ENCODE peak calls at places on chromosome 4, in four cellular contexts. S is GM12878, R is HepG2, J is K562. L is an unnamed sample.

GRCh38 chr4:61556277-61556676 is 356.2 kb downstream of the ADGRL3 start:
- DNase-seq in S (no peak), R (peak), J (no peak), L (no peak)

GRCh38 chr4:26183017-26183416 is 137.8 kb upstream of the RBPJ start:
- DNase-seq in S (no peak), R (no peak), J (no peak), L (no peak)

GRCh38 chr4:11529625-11530201 is 101.0 kb upstream of the HS3ST1 start:
- DNase-seq in S (no peak), R (no peak), J (no peak), L (no peak)

GRCh38 chr4:71830-72229 is 18.7 kb downstream of the ZNF595 start:
- DNase-seq in S (no peak), R (no peak), J (no peak), L (no peak)

GRCh38 chr4:89056953-89057398 is at the start of gene FAM13A:
- DNase-seq in S (peak), R (peak), J (peak), L (peak)

GRCh38 chr4:183657564-183657963 is 1.4 kb downstream of the RWDD4 start:
- DNase-seq in S (no peak), R (no peak), J (no peak), L (no peak)

GRCh38 chr4:188603646-188604045 is 464.4 kb downstream of the TRIML1 start:
- DNase-seq in S (no peak), R (no peak), J (no peak), L (no peak)

GRCh38 chr4:85833311-85833710 is 358.4 kb downstream of the ARHGAP24 start:
- DNase-seq in S (no peak), R (no peak), J (no peak), L (no peak)

GRCh38 chr4:161208564-161208963 is 955.2 kb downstream of the FSTL5 start:
- DNase-seq in S (no peak), R (no peak), J (no peak), L (no peak)

GRCh38 chr4:31458813-31459212 is 738.6 kb downstream of the PCDH7 start:
- DNase-seq in S (no peak), R (no peak), J (no peak), L (no peak)

GRCh38 chr4:86818211-86818610 is 31.0 kb downstream of the SLC10A6 start:
- DNase-seq in S (no peak), R (no peak), J (no peak), L (no peak)

GRCh38 chr4:84481077-84481878 is 17.8 kb downstream of the NKX6-1 start:
- DNase-seq in S (no peak), R (no peak), J (no peak), L (no peak)

GRCh38 chr4:151260526-151260925 is 16.4 kb upstream of the PRSS48 start:
- DNase-seq in S (no peak), R (no peak), J (no peak), L (no peak)

GRCh38 chr4:51932684-51933083 is 87.5 kb downstream of the LRRC66 start:
- DNase-seq in S (no peak), R (no peak), J (no peak), L (no peak)

GRCh38 chr4:124590480-124590879 is 122.1 kb downstream of the ANKRD50 start:
- DNase-seq in S (no peak), R (no peak), J (no peak), L (no peak)

GRCh38 chr4:98055800-98056501 is 87.3 kb downstream of the STPG2 start:
- DNase-seq in S (no peak), R (no peak), J (no peak), L (no peak)

GRCh38 chr4:105257817-105258495 is 111.3 kb downstream of the TET2 start:
- DNase-seq in S (no peak), R (no peak), J (no peak), L (no peak)

GRCh38 chr4:28267166-28267565 is 1406.5 kb downstream of the STIM2 start:
- DNase-seq in S (no peak), R (no peak), J (no peak), L (no peak)

DNA sequence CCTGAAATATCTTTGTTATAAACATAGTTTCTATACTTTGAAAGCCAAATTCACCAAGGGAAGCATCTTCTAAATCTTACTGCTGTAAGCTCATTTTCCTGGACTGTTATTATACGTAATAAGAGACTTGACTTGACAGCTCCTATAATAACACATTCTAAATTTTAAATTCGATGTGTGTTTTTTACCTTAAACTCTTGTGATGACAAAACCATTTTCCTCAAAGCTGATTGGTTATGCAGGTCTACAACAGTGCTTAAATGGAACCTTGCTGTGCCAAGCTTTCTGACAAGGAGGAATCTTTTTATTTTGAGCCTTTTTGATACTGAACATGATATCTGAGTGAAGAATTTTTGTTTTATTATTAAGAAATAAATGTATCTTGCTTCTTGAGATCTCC is at the start of gene ENAM:
- DNase-seq in S (no peak), R (no peak), J (no peak), L (no peak)
- H2AFZ ChIP-seq in S (no peak), R (no peak), J (peak), L (peak)

GRCh38 chr4:18012115-18012806 is 9.3 kb downstream of the LCORL start:
- DNase-seq in S (no peak), R (no peak), J (peak), L (no peak)
- TF ChIP-seq ZNF274 in S (no peak), R (no peak), J (no peak), L (no peak)

GRCh38 chr4:3247399-3248177 is 1.4 kb upstream of the MSANTD1 start:
- DNase-seq in S (no peak), R (no peak), J (no peak), L (no peak)

GRCh38 chr4:3248178-3248480 is 830 bp upstream of the MSANTD1 start:
- DNase-seq in S (no peak), R (no peak), J (no peak), L (no peak)

GRCh38 chr4:3244747-3245146 is 4.2 kb upstream of the MSANTD1 start:
- DNase-seq in S (no peak), R (no peak), J (no peak), L (no peak)

GRCh38 chr4:3245676-3246075 is 3.3 kb upstream of the MSANTD1 start:
- DNase-seq in S (no peak), R (no peak), J (no peak), L (no peak)

DNA sequence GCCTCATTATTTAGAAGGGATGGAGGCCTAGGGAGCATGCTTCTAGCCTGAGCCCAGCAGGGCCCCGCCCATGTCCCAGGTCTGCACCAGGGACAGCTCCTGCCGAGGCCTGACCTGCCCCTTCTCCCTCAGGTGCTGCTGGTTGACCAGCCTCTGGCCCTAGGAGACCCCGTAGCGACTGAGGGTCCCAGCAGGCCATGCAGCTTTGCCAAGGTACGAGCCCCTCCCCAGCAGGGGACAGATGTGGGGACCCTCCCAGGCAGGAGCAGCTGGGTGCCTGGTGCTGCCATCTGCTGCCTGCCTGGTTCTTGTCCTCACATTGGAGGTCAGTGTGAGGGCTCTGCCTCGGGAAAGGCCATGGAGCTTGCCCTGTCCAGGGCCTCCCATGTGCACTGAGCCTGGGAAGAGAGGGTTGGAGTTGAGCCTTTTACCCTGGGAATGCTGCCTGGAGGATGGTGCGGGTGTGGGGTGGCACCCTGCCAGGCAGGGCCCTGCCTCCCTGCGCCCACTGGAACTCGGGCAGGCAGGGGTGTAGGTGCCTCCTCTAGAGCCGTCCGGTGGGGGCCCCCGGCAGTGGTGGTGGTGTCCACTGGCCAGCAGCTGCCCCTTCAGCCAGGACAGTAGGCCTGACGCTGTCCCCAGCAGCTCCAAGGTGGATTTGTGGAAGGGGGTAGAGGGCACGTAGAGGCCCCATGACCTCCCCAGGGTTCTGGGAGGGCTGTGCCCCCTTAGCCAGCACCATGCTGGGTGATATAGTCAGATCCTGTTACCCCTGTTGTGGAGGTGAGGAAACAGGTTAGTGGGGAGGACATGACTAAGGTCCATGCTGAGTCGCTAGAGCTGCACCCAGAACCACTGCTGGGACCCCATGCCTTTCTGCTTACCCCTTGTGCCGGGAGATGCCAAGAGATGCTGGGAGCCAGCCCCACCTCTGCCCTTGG is 2.2 kb upstream of the MSANTD1 start:
- DNase-seq in S (no peak), R (no peak), J (no peak), L (no peak)
- TF ChIP-seq REST in S (no peak), R (no peak), J (no peak), L (no peak)

DNA sequence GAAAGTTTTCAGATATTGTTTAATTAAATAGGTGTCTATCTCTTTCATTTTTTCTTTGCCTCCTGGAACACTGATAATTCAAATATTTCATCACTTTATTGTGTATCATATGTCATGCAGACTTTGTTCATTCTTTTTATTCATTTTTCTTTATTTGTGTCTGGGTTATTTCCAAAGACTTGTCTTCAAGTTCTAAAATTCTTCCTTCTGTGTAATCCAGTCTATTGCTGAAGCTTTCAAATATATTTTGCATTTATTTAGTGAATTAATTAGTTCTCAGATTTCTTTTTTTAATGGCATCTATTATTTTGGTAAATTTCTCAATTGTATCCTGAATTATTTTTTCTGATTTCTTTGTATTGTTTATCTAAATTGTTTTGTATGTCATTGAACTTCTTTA is 70.1 kb downstream of the ZNF330 start:
- DNase-seq in S (no peak), R (no peak), J (no peak), L (no peak)
- H2AFZ ChIP-seq in S (no peak), R (no peak), J (no peak), L (no peak)

DNA sequence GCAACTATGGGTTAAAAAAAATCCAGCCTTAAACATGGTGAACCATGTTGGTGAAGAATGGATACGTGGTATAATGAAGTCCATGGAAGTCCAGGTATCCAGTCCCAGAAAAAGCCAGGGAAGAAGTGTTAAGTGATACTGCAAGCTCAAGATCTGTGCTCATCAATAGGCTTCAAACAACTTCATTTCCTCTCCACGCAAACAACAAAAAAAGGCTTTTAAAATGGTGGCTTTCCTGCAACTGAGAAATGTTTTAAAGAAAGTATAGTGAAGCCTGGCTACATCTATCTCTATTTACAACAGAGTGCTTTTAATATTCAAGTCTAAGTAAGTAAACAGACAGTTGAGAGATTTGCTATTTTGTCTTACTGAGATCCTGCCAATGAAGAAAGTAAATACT is 1.6 kb downstream of the TAPT1 start:
- DNase-seq in S (no peak), R (no peak), J (no peak), L (no peak)
- TF ChIP-seq ZNF274 in S (no peak), R (no peak), J (no peak), L (no peak)

DNA sequence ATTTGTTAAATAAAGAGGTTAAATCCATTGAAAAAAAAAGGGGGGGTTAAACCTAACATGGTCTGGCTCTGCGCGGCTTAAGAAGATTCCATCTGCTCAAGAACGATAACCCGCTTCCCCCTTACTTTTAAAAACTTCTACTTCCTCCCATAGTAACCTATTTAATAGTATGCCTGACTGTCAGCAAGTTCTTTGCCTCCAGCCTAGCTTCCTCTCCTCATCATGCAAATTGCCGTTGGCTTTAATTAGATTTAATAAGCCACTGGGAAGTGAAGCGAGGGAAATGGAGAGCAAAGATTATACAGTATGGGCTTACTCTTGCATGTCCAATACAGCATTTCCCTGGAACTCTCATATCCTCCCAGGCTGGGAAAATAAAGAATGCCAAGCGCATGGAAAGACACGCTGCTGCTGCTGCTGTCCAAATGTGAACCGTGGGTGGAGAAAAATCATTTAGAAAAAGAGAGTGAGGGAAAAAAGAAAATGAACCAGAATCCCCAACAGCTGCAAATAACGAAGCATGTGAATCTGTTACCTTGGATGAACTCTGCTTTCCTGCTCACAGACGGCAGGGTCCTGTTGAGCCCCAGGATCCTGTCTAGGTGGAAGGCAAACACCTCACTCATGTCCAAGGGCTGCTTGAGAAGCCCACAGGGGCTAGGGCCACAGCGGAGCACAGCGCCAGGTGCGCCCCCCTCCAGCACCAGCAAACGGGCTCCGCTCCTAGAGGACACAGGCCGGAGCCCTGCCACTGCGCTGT is 2.7 kb downstream of the GASK1B start:
- DNase-seq in S (no peak), R (peak), J (no peak), L (no peak)
- TF ChIP-seq REST in S (no peak), R (no peak), J (no peak), L (no peak)

GRCh38 chr4:184815046-184815877 is 10.5 kb downstream of the ACSL1 start:
- DNase-seq in S (peak), R (peak), J (peak), L (peak)
- H2AFZ ChIP-seq in S (no peak), R (no peak), J (peak), L (peak)

GRCh38 chr4:53841711-53842110 is 222.7 kb downstream of the CHIC2 start:
- DNase-seq in S (no peak), R (no peak), J (no peak), L (no peak)

GRCh38 chr4:53844133-53844532 is 220.3 kb downstream of the CHIC2 start:
- DNase-seq in S (no peak), R (no peak), J (no peak), L (no peak)

DNA sequence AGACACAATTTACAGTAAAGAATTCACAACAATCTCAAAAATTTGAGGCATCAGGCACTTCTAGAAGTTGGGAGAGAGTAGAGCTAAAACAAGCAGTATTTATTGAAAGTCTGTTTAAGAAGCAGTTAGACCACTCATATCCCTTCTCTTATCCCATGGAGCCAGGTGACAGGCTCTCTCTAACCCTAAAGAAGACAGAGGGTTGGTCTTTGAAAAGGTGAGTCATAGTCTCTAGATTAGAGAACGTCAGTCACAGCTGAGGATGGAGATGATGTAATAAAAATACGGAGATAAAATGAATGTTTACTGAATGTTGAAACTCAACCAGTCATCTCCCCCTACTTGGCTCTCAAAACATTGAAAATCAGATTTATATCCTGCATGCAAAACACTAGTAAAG is 223.8 kb downstream of the CHIC2 start:
- DNase-seq in S (no peak), R (no peak), J (no peak), L (no peak)
- TF ChIP-seq ZNF274 in S (no peak), R (no peak), J (no peak), L (no peak)